ENCODE peak calls at places on chromosomes 11 and 22, in nine cellular contexts. One of them, this sample, is unnamed.

GRCh38 chr11:80350541-80350940 is 909.7 kb upstream of the TENM4 start:
- DNase-seq in KBM-7: no peak
- DNase-seq in stimulated activated CD4-positive, alpha-beta T cell treated with anti-CD3 and anti-CD28 coated beads, Interleukin-1b, Interleukin-23, amount 100 ng/mL, for 1 hour: no peak
- DNase-seq in T47D: no peak
- DNase-seq in NCI-H748 treated with DMSO at 0.1 percent for 48 hours: no peak
- DNase-seq in GM13977: no peak
- DNase-seq in stimulated activated CD8-positive, alpha-beta memory T cell treated with anti-CD3 and anti-CD28 coated beads, Interleukin-4, amount 100 ng/mL, for 1 hour: no peak
- DNase-seq in cardiac muscle cell: no peak
- DNase-seq in activated gamma-delta T cell treated with anti-CD3 and anti-CD28 coated beads, Interleukin-2, amount 50 U/mL, for 16 hours: no peak
- DNase-seq in this sample: no peak

GRCh38 chr11:45300715-45301114 is 14.6 kb upstream of the SYT13 start:
- DNase-seq in stimulated activated CD8-positive, alpha-beta memory T cell treated with anti-CD3 and anti-CD28 coated beads, Interleukin-4, amount 100 ng/mL, for 1 hour: no peak
- DNase-seq in T47D: no peak
- DNase-seq in KBM-7: no peak
- DNase-seq in stimulated activated CD4-positive, alpha-beta T cell treated with anti-CD3 and anti-CD28 coated beads, Interleukin-1b, Interleukin-23, amount 100 ng/mL, for 1 hour: no peak
- DNase-seq in NCI-H748 treated with DMSO at 0.1 percent for 48 hours: no peak
- DNase-seq in activated gamma-delta T cell treated with anti-CD3 and anti-CD28 coated beads, Interleukin-2, amount 50 U/mL, for 16 hours: no peak
- DNase-seq in cardiac muscle cell: no peak
- DNase-seq in GM13977: no peak
- DNase-seq in this sample: no peak

GRCh38 chr11:43736502-43737193 is 56.1 kb downstream of the HSD17B12 start:
- DNase-seq in GM13977: no peak
- DNase-seq in KBM-7: peak
- DNase-seq in T47D: no peak
- DNase-seq in activated gamma-delta T cell treated with anti-CD3 and anti-CD28 coated beads, Interleukin-2, amount 50 U/mL, for 16 hours: no peak
- DNase-seq in stimulated activated CD4-positive, alpha-beta T cell treated with anti-CD3 and anti-CD28 coated beads, Interleukin-1b, Interleukin-23, amount 100 ng/mL, for 1 hour: no peak
- DNase-seq in NCI-H748 treated with DMSO at 0.1 percent for 48 hours: no peak
- DNase-seq in cardiac muscle cell: peak
- DNase-seq in stimulated activated CD8-positive, alpha-beta memory T cell treated with anti-CD3 and anti-CD28 coated beads, Interleukin-4, amount 100 ng/mL, for 1 hour: no peak
- DNase-seq in this sample: no peak

GRCh38 chr11:1052133-1053011 is 15.9 kb upstream of the MUC6 start:
- DNase-seq in KBM-7: no peak
- DNase-seq in cardiac muscle cell: no peak
- DNase-seq in T47D: no peak
- DNase-seq in stimulated activated CD8-positive, alpha-beta memory T cell treated with anti-CD3 and anti-CD28 coated beads, Interleukin-4, amount 100 ng/mL, for 1 hour: no peak
- DNase-seq in stimulated activated CD4-positive, alpha-beta T cell treated with anti-CD3 and anti-CD28 coated beads, Interleukin-1b, Interleukin-23, amount 100 ng/mL, for 1 hour: no peak
- DNase-seq in NCI-H748 treated with DMSO at 0.1 percent for 48 hours: no peak
- DNase-seq in GM13977: no peak
- DNase-seq in activated gamma-delta T cell treated with anti-CD3 and anti-CD28 coated beads, Interleukin-2, amount 50 U/mL, for 16 hours: no peak
- DNase-seq in this sample: no peak

GRCh38 chr11:132650969-132651720 is 881.2 kb downstream of the OPCML start:
- DNase-seq in KBM-7: no peak
- DNase-seq in T47D: no peak
- DNase-seq in NCI-H748 treated with DMSO at 0.1 percent for 48 hours: no peak
- DNase-seq in cardiac muscle cell: no peak
- DNase-seq in activated gamma-delta T cell treated with anti-CD3 and anti-CD28 coated beads, Interleukin-2, amount 50 U/mL, for 16 hours: no peak
- DNase-seq in stimulated activated CD4-positive, alpha-beta T cell treated with anti-CD3 and anti-CD28 coated beads, Interleukin-1b, Interleukin-23, amount 100 ng/mL, for 1 hour: no peak
- DNase-seq in GM13977: no peak
- DNase-seq in stimulated activated CD8-positive, alpha-beta memory T cell treated with anti-CD3 and anti-CD28 coated beads, Interleukin-4, amount 100 ng/mL, for 1 hour: no peak
- DNase-seq in this sample: no peak

GRCh38 chr11:128324051-128324481 is 263.3 kb downstream of the ETS1 start:
- DNase-seq in T47D: no peak
- DNase-seq in stimulated activated CD4-positive, alpha-beta T cell treated with anti-CD3 and anti-CD28 coated beads, Interleukin-1b, Interleukin-23, amount 100 ng/mL, for 1 hour: no peak
- DNase-seq in KBM-7: no peak
- DNase-seq in GM13977: no peak
- DNase-seq in cardiac muscle cell: no peak
- DNase-seq in stimulated activated CD8-positive, alpha-beta memory T cell treated with anti-CD3 and anti-CD28 coated beads, Interleukin-4, amount 100 ng/mL, for 1 hour: no peak
- DNase-seq in NCI-H748 treated with DMSO at 0.1 percent for 48 hours: no peak
- DNase-seq in activated gamma-delta T cell treated with anti-CD3 and anti-CD28 coated beads, Interleukin-2, amount 50 U/mL, for 16 hours: no peak
- DNase-seq in this sample: no peak

GRCh38 chr11:117950320-117950719 is 21.1 kb upstream of the TMPRSS13 start:
- DNase-seq in T47D: no peak
- DNase-seq in cardiac muscle cell: peak
- DNase-seq in KBM-7: peak
- DNase-seq in stimulated activated CD8-positive, alpha-beta memory T cell treated with anti-CD3 and anti-CD28 coated beads, Interleukin-4, amount 100 ng/mL, for 1 hour: peak
- DNase-seq in NCI-H748 treated with DMSO at 0.1 percent for 48 hours: no peak
- DNase-seq in stimulated activated CD4-positive, alpha-beta T cell treated with anti-CD3 and anti-CD28 coated beads, Interleukin-1b, Interleukin-23, amount 100 ng/mL, for 1 hour: no peak
- DNase-seq in activated gamma-delta T cell treated with anti-CD3 and anti-CD28 coated beads, Interleukin-2, amount 50 U/mL, for 16 hours: no peak
- DNase-seq in GM13977: peak
- DNase-seq in this sample: no peak

GRCh38 chr11:112179601-112180000 is 4.3 kb downstream of the BCO2 start:
- DNase-seq in cardiac muscle cell: no peak
- DNase-seq in stimulated activated CD8-positive, alpha-beta memory T cell treated with anti-CD3 and anti-CD28 coated beads, Interleukin-4, amount 100 ng/mL, for 1 hour: no peak
- DNase-seq in KBM-7: peak
- DNase-seq in GM13977: no peak
- DNase-seq in NCI-H748 treated with DMSO at 0.1 percent for 48 hours: no peak
- DNase-seq in activated gamma-delta T cell treated with anti-CD3 and anti-CD28 coated beads, Interleukin-2, amount 50 U/mL, for 16 hours: no peak
- DNase-seq in stimulated activated CD4-positive, alpha-beta T cell treated with anti-CD3 and anti-CD28 coated beads, Interleukin-1b, Interleukin-23, amount 100 ng/mL, for 1 hour: no peak
- DNase-seq in T47D: no peak
- DNase-seq in this sample: no peak

GRCh38 chr11:46099973-46100335 is 21.3 kb downstream of the PHF21A start:
- DNase-seq in GM13977: no peak
- DNase-seq in stimulated activated CD4-positive, alpha-beta T cell treated with anti-CD3 and anti-CD28 coated beads, Interleukin-1b, Interleukin-23, amount 100 ng/mL, for 1 hour: no peak
- DNase-seq in KBM-7: peak
- DNase-seq in T47D: no peak
- DNase-seq in NCI-H748 treated with DMSO at 0.1 percent for 48 hours: no peak
- DNase-seq in cardiac muscle cell: no peak
- DNase-seq in stimulated activated CD8-positive, alpha-beta memory T cell treated with anti-CD3 and anti-CD28 coated beads, Interleukin-4, amount 100 ng/mL, for 1 hour: no peak
- DNase-seq in activated gamma-delta T cell treated with anti-CD3 and anti-CD28 coated beads, Interleukin-2, amount 50 U/mL, for 16 hours: no peak
- DNase-seq in this sample: no peak

GRCh38 chr11:95093548-95093947 is 3.9 kb downstream of the ENDOD1 start:
- DNase-seq in cardiac muscle cell: no peak
- DNase-seq in stimulated activated CD8-positive, alpha-beta memory T cell treated with anti-CD3 and anti-CD28 coated beads, Interleukin-4, amount 100 ng/mL, for 1 hour: no peak
- DNase-seq in KBM-7: no peak
- DNase-seq in activated gamma-delta T cell treated with anti-CD3 and anti-CD28 coated beads, Interleukin-2, amount 50 U/mL, for 16 hours: no peak
- DNase-seq in GM13977: no peak
- DNase-seq in stimulated activated CD4-positive, alpha-beta T cell treated with anti-CD3 and anti-CD28 coated beads, Interleukin-1b, Interleukin-23, amount 100 ng/mL, for 1 hour: no peak
- DNase-seq in NCI-H748 treated with DMSO at 0.1 percent for 48 hours: no peak
- DNase-seq in T47D: no peak
- DNase-seq in this sample: no peak

GRCh38 chr22:32700186-32700882 is 101.2 kb upstream of the TIMP3 start:
- DNase-seq in stimulated activated CD4-positive, alpha-beta T cell treated with anti-CD3 and anti-CD28 coated beads, Interleukin-1b, Interleukin-23, amount 100 ng/mL, for 1 hour: no peak
- DNase-seq in GM13977: no peak
- DNase-seq in T47D: no peak
- DNase-seq in activated gamma-delta T cell treated with anti-CD3 and anti-CD28 coated beads, Interleukin-2, amount 50 U/mL, for 16 hours: no peak
- DNase-seq in cardiac muscle cell: no peak
- DNase-seq in KBM-7: no peak
- DNase-seq in stimulated activated CD8-positive, alpha-beta memory T cell treated with anti-CD3 and anti-CD28 coated beads, Interleukin-4, amount 100 ng/mL, for 1 hour: no peak
- DNase-seq in NCI-H748 treated with DMSO at 0.1 percent for 48 hours: no peak
- DNase-seq in this sample: no peak

GRCh38 chr11:118618991-118619375 is 11.6 kb downstream of the PHLDB1 start:
- DNase-seq in GM13977: no peak
- DNase-seq in stimulated activated CD4-positive, alpha-beta T cell treated with anti-CD3 and anti-CD28 coated beads, Interleukin-1b, Interleukin-23, amount 100 ng/mL, for 1 hour: no peak
- DNase-seq in KBM-7: no peak
- DNase-seq in activated gamma-delta T cell treated with anti-CD3 and anti-CD28 coated beads, Interleukin-2, amount 50 U/mL, for 16 hours: no peak
- DNase-seq in T47D: no peak
- DNase-seq in cardiac muscle cell: no peak
- DNase-seq in NCI-H748 treated with DMSO at 0.1 percent for 48 hours: no peak
- DNase-seq in stimulated activated CD8-positive, alpha-beta memory T cell treated with anti-CD3 and anti-CD28 coated beads, Interleukin-4, amount 100 ng/mL, for 1 hour: no peak
- DNase-seq in this sample: no peak

GRCh38 chr11:2102883-2103213 is 36.3 kb downstream of the IGF2 start:
- DNase-seq in stimulated activated CD8-positive, alpha-beta memory T cell treated with anti-CD3 and anti-CD28 coated beads, Interleukin-4, amount 100 ng/mL, for 1 hour: no peak
- DNase-seq in T47D: no peak
- DNase-seq in NCI-H748 treated with DMSO at 0.1 percent for 48 hours: no peak
- DNase-seq in cardiac muscle cell: no peak
- DNase-seq in activated gamma-delta T cell treated with anti-CD3 and anti-CD28 coated beads, Interleukin-2, amount 50 U/mL, for 16 hours: no peak
- DNase-seq in KBM-7: no peak
- DNase-seq in stimulated activated CD4-positive, alpha-beta T cell treated with anti-CD3 and anti-CD28 coated beads, Interleukin-1b, Interleukin-23, amount 100 ng/mL, for 1 hour: no peak
- DNase-seq in GM13977: no peak
- DNase-seq in this sample: no peak

GRCh38 chr11:68212421-68213134 is 518 bp downstream of the KMT5B start:
- DNase-seq in stimulated activated CD4-positive, alpha-beta T cell treated with anti-CD3 and anti-CD28 coated beads, Interleukin-1b, Interleukin-23, amount 100 ng/mL, for 1 hour: peak
- DNase-seq in KBM-7: peak
- DNase-seq in T47D: peak
- DNase-seq in cardiac muscle cell: peak
- DNase-seq in stimulated activated CD8-positive, alpha-beta memory T cell treated with anti-CD3 and anti-CD28 coated beads, Interleukin-4, amount 100 ng/mL, for 1 hour: peak
- DNase-seq in GM13977: peak
- DNase-seq in NCI-H748 treated with DMSO at 0.1 percent for 48 hours: peak
- DNase-seq in activated gamma-delta T cell treated with anti-CD3 and anti-CD28 coated beads, Interleukin-2, amount 50 U/mL, for 16 hours: peak
- DNase-seq in this sample: no peak

GRCh38 chr11:45067966-45068365 is 78.5 kb upstream of the PRDM11 start:
- DNase-seq in activated gamma-delta T cell treated with anti-CD3 and anti-CD28 coated beads, Interleukin-2, amount 50 U/mL, for 16 hours: no peak
- DNase-seq in cardiac muscle cell: no peak
- DNase-seq in stimulated activated CD8-positive, alpha-beta memory T cell treated with anti-CD3 and anti-CD28 coated beads, Interleukin-4, amount 100 ng/mL, for 1 hour: no peak
- DNase-seq in T47D: no peak
- DNase-seq in NCI-H748 treated with DMSO at 0.1 percent for 48 hours: no peak
- DNase-seq in stimulated activated CD4-positive, alpha-beta T cell treated with anti-CD3 and anti-CD28 coated beads, Interleukin-1b, Interleukin-23, amount 100 ng/mL, for 1 hour: no peak
- DNase-seq in GM13977: no peak
- DNase-seq in KBM-7: no peak
- DNase-seq in this sample: no peak

GRCh38 chr11:61489833-61490585 is 18.5 kb upstream of the LRRC10B start:
- DNase-seq in cardiac muscle cell: peak
- DNase-seq in stimulated activated CD4-positive, alpha-beta T cell treated with anti-CD3 and anti-CD28 coated beads, Interleukin-1b, Interleukin-23, amount 100 ng/mL, for 1 hour: no peak
- DNase-seq in activated gamma-delta T cell treated with anti-CD3 and anti-CD28 coated beads, Interleukin-2, amount 50 U/mL, for 16 hours: no peak
- DNase-seq in KBM-7: no peak
- DNase-seq in NCI-H748 treated with DMSO at 0.1 percent for 48 hours: no peak
- DNase-seq in GM13977: no peak
- DNase-seq in T47D: peak
- DNase-seq in stimulated activated CD8-positive, alpha-beta memory T cell treated with anti-CD3 and anti-CD28 coated beads, Interleukin-4, amount 100 ng/mL, for 1 hour: no peak
- DNase-seq in this sample: peak

GRCh38 chr11:96390403-96390830 is 604 bp downstream of the JRKL start:
- DNase-seq in NCI-H748 treated with DMSO at 0.1 percent for 48 hours: no peak
- DNase-seq in GM13977: no peak
- DNase-seq in activated gamma-delta T cell treated with anti-CD3 and anti-CD28 coated beads, Interleukin-2, amount 50 U/mL, for 16 hours: no peak
- DNase-seq in T47D: no peak
- DNase-seq in KBM-7: no peak
- DNase-seq in stimulated activated CD8-positive, alpha-beta memory T cell treated with anti-CD3 and anti-CD28 coated beads, Interleukin-4, amount 100 ng/mL, for 1 hour: no peak
- DNase-seq in cardiac muscle cell: no peak
- DNase-seq in stimulated activated CD4-positive, alpha-beta T cell treated with anti-CD3 and anti-CD28 coated beads, Interleukin-1b, Interleukin-23, amount 100 ng/mL, for 1 hour: no peak
- DNase-seq in this sample: no peak

GRCh38 chr22:22316589-22316988 is 72.0 kb downstream of the VPREB1 start:
- DNase-seq in NCI-H748 treated with DMSO at 0.1 percent for 48 hours: no peak
- DNase-seq in stimulated activated CD4-positive, alpha-beta T cell treated with anti-CD3 and anti-CD28 coated beads, Interleukin-1b, Interleukin-23, amount 100 ng/mL, for 1 hour: no peak
- DNase-seq in T47D: no peak
- DNase-seq in cardiac muscle cell: no peak
- DNase-seq in stimulated activated CD8-positive, alpha-beta memory T cell treated with anti-CD3 and anti-CD28 coated beads, Interleukin-4, amount 100 ng/mL, for 1 hour: no peak
- DNase-seq in GM13977: no peak
- DNase-seq in KBM-7: no peak
- DNase-seq in activated gamma-delta T cell treated with anti-CD3 and anti-CD28 coated beads, Interleukin-2, amount 50 U/mL, for 16 hours: no peak
- DNase-seq in this sample: no peak

GRCh38 chr11:47980907-47981621 is 705 bp downstream of the PTPRJ start:
- DNase-seq in GM13977: peak
- DNase-seq in stimulated activated CD4-positive, alpha-beta T cell treated with anti-CD3 and anti-CD28 coated beads, Interleukin-1b, Interleukin-23, amount 100 ng/mL, for 1 hour: no peak
- DNase-seq in NCI-H748 treated with DMSO at 0.1 percent for 48 hours: no peak
- DNase-seq in KBM-7: no peak
- DNase-seq in activated gamma-delta T cell treated with anti-CD3 and anti-CD28 coated beads, Interleukin-2, amount 50 U/mL, for 16 hours: no peak
- DNase-seq in cardiac muscle cell: peak
- DNase-seq in T47D: peak
- DNase-seq in stimulated activated CD8-positive, alpha-beta memory T cell treated with anti-CD3 and anti-CD28 coated beads, Interleukin-4, amount 100 ng/mL, for 1 hour: no peak
- DNase-seq in this sample: no peak

GRCh38 chr22:41197808-41198585 is 7.1 kb upstream of the L3MBTL2 start:
- DNase-seq in stimulated activated CD8-positive, alpha-beta memory T cell treated with anti-CD3 and anti-CD28 coated beads, Interleukin-4, amount 100 ng/mL, for 1 hour: no peak
- DNase-seq in KBM-7: peak
- DNase-seq in T47D: no peak
- DNase-seq in NCI-H748 treated with DMSO at 0.1 percent for 48 hours: peak
- DNase-seq in stimulated activated CD4-positive, alpha-beta T cell treated with anti-CD3 and anti-CD28 coated beads, Interleukin-1b, Interleukin-23, amount 100 ng/mL, for 1 hour: no peak
- DNase-seq in activated gamma-delta T cell treated with anti-CD3 and anti-CD28 coated beads, Interleukin-2, amount 50 U/mL, for 16 hours: peak
- DNase-seq in GM13977: no peak
- DNase-seq in cardiac muscle cell: peak
- DNase-seq in this sample: peak

GRCh38 chr22:35940166-35940565 is 88.5 kb downstream of the RBFOX2 start:
- DNase-seq in T47D: no peak
- DNase-seq in stimulated activated CD8-positive, alpha-beta memory T cell treated with anti-CD3 and anti-CD28 coated beads, Interleukin-4, amount 100 ng/mL, for 1 hour: no peak
- DNase-seq in cardiac muscle cell: no peak
- DNase-seq in NCI-H748 treated with DMSO at 0.1 percent for 48 hours: no peak
- DNase-seq in stimulated activated CD4-positive, alpha-beta T cell treated with anti-CD3 and anti-CD28 coated beads, Interleukin-1b, Interleukin-23, amount 100 ng/mL, for 1 hour: no peak
- DNase-seq in activated gamma-delta T cell treated with anti-CD3 and anti-CD28 coated beads, Interleukin-2, amount 50 U/mL, for 16 hours: no peak
- DNase-seq in GM13977: no peak
- DNase-seq in KBM-7: no peak
- DNase-seq in this sample: no peak

GRCh38 chr11:16364250-16364649 is 7.9 kb upstream of the SOX6 start:
- DNase-seq in T47D: no peak
- DNase-seq in stimulated activated CD8-positive, alpha-beta memory T cell treated with anti-CD3 and anti-CD28 coated beads, Interleukin-4, amount 100 ng/mL, for 1 hour: no peak
- DNase-seq in KBM-7: no peak
- DNase-seq in cardiac muscle cell: no peak
- DNase-seq in GM13977: no peak
- DNase-seq in stimulated activated CD4-positive, alpha-beta T cell treated with anti-CD3 and anti-CD28 coated beads, Interleukin-1b, Interleukin-23, amount 100 ng/mL, for 1 hour: no peak
- DNase-seq in NCI-H748 treated with DMSO at 0.1 percent for 48 hours: no peak
- DNase-seq in activated gamma-delta T cell treated with anti-CD3 and anti-CD28 coated beads, Interleukin-2, amount 50 U/mL, for 16 hours: no peak
- DNase-seq in this sample: no peak

GRCh38 chr11:61149624-61150615 is 11.3 kb downstream of the VPS37C start:
- DNase-seq in stimulated activated CD8-positive, alpha-beta memory T cell treated with anti-CD3 and anti-CD28 coated beads, Interleukin-4, amount 100 ng/mL, for 1 hour: no peak
- DNase-seq in stimulated activated CD4-positive, alpha-beta T cell treated with anti-CD3 and anti-CD28 coated beads, Interleukin-1b, Interleukin-23, amount 100 ng/mL, for 1 hour: no peak
- DNase-seq in KBM-7: no peak
- DNase-seq in GM13977: no peak
- DNase-seq in activated gamma-delta T cell treated with anti-CD3 and anti-CD28 coated beads, Interleukin-2, amount 50 U/mL, for 16 hours: no peak
- DNase-seq in cardiac muscle cell: no peak
- DNase-seq in T47D: no peak
- DNase-seq in NCI-H748 treated with DMSO at 0.1 percent for 48 hours: no peak
- DNase-seq in this sample: no peak

GRCh38 chr11:67439321-67440228 is 2.1 kb upstream of the PTPRCAP start:
- DNase-seq in KBM-7: peak
- DNase-seq in cardiac muscle cell: no peak
- DNase-seq in stimulated activated CD8-positive, alpha-beta memory T cell treated with anti-CD3 and anti-CD28 coated beads, Interleukin-4, amount 100 ng/mL, for 1 hour: no peak
- DNase-seq in activated gamma-delta T cell treated with anti-CD3 and anti-CD28 coated beads, Interleukin-2, amount 50 U/mL, for 16 hours: no peak
- DNase-seq in T47D: peak
- DNase-seq in stimulated activated CD4-positive, alpha-beta T cell treated with anti-CD3 and anti-CD28 coated beads, Interleukin-1b, Interleukin-23, amount 100 ng/mL, for 1 hour: no peak
- DNase-seq in NCI-H748 treated with DMSO at 0.1 percent for 48 hours: no peak
- DNase-seq in GM13977: no peak
- DNase-seq in this sample: no peak

GRCh38 chr22:21079493-21079892 is 33.7 kb downstream of the LRRC74B start:
- DNase-seq in T47D: no peak
- DNase-seq in GM13977: no peak
- DNase-seq in activated gamma-delta T cell treated with anti-CD3 and anti-CD28 coated beads, Interleukin-2, amount 50 U/mL, for 16 hours: no peak
- DNase-seq in stimulated activated CD8-positive, alpha-beta memory T cell treated with anti-CD3 and anti-CD28 coated beads, Interleukin-4, amount 100 ng/mL, for 1 hour: no peak
- DNase-seq in KBM-7: no peak
- DNase-seq in stimulated activated CD4-positive, alpha-beta T cell treated with anti-CD3 and anti-CD28 coated beads, Interleukin-1b, Interleukin-23, amount 100 ng/mL, for 1 hour: no peak
- DNase-seq in NCI-H748 treated with DMSO at 0.1 percent for 48 hours: no peak
- DNase-seq in cardiac muscle cell: no peak
- DNase-seq in this sample: no peak